ENCODE peak calls at places on chromosomes 7 and 10, in seven cellular contexts. C, I, R, W, T, P and V are unnamed samples.

GRCh38 chr10:89120931-89121907 is 85.9 kb downstream of the CH25H start:
- DNase-seq in P (no peak), C (no peak), T (no peak), W (no peak), I (peak; percentile 38), R (no peak), V (no peak)

GRCh38 chr10:89275383-89275782 is 23.8 kb upstream of the LIPA start:
- DNase-seq in P (no peak), R (no peak), W (peak; percentile 33), T (no peak), C (peak; percentile 85), I (no peak), V (peak; percentile 61)

GRCh38 chr7:113086431-113086888 is at the start of gene GPR85:
- DNase-seq in R (peak; percentile 18), P (no peak), T (peak; percentile 26), I (peak; percentile 53), W (peak; percentile 45), C (peak; percentile 43), V (no peak)

GRCh38 chr10:97640868-97641811 is 669 bp downstream of the PI4K2A start:
- DNase-seq in C (no peak), T (no peak), R (peak; percentile 6), P (peak; percentile 1), W (peak; percentile 26), I (peak; percentile 22), V (no peak)

GRCh38 chr10:31263903-31264302 is 55.1 kb upstream of the ZEB1 start:
- DNase-seq in T (no peak), C (no peak), P (no peak), R (no peak), W (no peak), I (peak; percentile 45), V (no peak)

GRCh38 chr10:72796042-72796441 is 97.5 kb upstream of the OIT3 start:
- DNase-seq in P (no peak), R (no peak), C (no peak), W (no peak), T (peak; percentile 22), I (peak; percentile 45), V (no peak)

GRCh38 chr10:123675811-123676210 is 9.7 kb downstream of the GPR26 start:
- DNase-seq in P (no peak), C (no peak), R (no peak), I (no peak), T (no peak), W (no peak), V (no peak)

GRCh38 chr7:112420236-112420945 is 29.9 kb upstream of the IFRD1 start:
- DNase-seq in T (no peak), C (no peak), I (peak; percentile 31), R (no peak), P (no peak), W (no peak), V (peak; percentile 27)

GRCh38 chr10:27464993-27465392 is 39.1 kb upstream of the RAB18 start:
- DNase-seq in I (no peak), W (no peak), P (no peak), R (no peak), T (no peak), C (no peak), V (no peak)

GRCh38 chr10:114504769-114505579 is 100.7 kb upstream of the AFAP1L2 start:
- DNase-seq in W (peak; percentile 69), T (peak; percentile 70), I (peak; percentile 94), P (no peak), R (peak; percentile 30), C (peak; percentile 95), V (peak; percentile 44)

GRCh38 chr7:6210973-6211372 is 61.5 kb downstream of the CYTH3 start:
- DNase-seq in T (no peak), I (no peak), C (no peak), W (no peak), P (no peak), R (no peak), V (no peak)

GRCh38 chr10:15745748-15746147 is 26.0 kb upstream of the ITGA8 start:
- DNase-seq in R (no peak), P (no peak), C (no peak), I (peak; percentile 41), W (no peak), T (no peak), V (no peak)

GRCh38 chr7:70574970-70575799 is 556.8 kb upstream of the GALNT17 start:
- DNase-seq in W (no peak), C (no peak), P (no peak), T (no peak), I (peak; percentile 66), R (no peak), V (no peak)

GRCh38 chr10:89588671-89589070 is 53.3 kb upstream of the SLC16A12 start:
- DNase-seq in R (no peak), P (no peak), C (no peak), W (no peak), T (no peak), I (no peak), V (no peak)

GRCh38 chr10:30062090-30062489 is 2.7 kb upstream of the JCAD start:
- DNase-seq in W (no peak), T (no peak), I (peak; percentile 92), R (no peak), P (no peak), C (no peak), V (no peak)

DNA sequence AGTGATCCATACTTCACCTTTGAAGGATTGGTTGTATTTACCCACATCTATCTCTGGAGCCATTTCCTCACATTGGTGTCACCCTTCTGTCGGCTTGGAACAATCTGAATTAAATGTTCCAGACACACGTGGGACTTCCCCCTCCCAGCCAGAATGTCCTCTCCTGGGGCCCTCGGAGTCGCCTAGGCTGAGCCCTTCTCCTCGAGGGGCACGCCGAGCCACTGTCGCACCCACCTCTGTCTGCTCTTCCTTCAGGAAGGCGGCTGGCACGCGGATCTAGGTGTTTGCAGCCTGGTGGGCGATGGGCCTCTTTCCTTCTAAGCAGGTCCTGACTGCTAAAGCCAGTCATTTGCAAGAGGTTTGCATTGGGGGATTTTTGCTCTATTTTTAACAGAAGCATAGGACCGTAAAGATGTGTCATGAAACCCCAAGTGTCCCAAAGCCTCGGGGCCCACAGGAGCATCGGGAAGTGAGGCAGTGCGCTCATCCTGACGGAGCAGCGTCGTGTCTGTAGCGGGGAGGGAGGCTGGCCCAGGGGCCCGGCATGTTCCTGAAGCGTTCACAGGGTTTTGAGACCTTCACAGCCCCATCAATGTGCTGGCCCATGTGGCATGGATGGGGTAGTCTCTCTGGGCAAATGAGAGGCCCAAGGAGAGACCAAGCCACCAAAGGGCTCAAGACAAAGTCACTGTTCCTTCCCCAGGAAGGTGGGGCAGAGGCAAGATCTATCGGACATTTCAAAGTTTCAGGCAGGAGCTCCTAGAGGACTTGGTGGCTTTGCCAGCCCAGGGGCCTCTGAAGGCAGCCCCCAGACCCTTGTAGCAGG is 86.7 kb downstream of the RGS10 start:
- DNase-seq in W (no peak), T (no peak), R (no peak), P (no peak), C (no peak), I (no peak), V (no peak)
- H3K27ac ChIP-seq in W (no peak overlapping the region), T (no peak overlapping the region), R (no peak overlapping the region), P (no peak overlapping the region), C (no peak overlapping the region), I (no peak overlapping the region), V (no peak overlapping the region)

DNA sequence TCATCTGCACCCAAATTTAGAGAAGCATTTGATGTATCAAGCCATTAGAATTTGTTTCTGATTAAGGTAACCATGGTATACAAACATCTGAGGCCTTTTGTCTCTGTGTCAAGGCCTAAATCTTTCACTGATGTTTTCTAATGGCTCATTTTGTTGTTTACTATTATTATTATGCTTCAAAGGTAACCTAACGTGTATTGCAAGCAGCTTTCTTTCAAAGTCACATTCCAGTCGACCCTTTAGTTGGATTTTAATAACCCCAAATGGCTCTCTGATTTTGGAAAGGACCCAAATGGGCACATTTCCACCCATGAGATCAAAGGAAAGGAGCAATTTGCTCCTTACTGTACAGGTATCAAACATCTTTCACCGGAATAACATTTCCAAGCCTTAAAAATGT is 46.7 kb upstream of the WNT16 start:
- DNase-seq in T (no peak), W (no peak), I (no peak), R (no peak), C (no peak), P (no peak), V (no peak)
- H3K27ac ChIP-seq in T (no peak overlapping the region), W (no peak overlapping the region), I (no peak overlapping the region), R (no peak overlapping the region), C (no peak overlapping the region), P (no peak overlapping the region), V (no peak overlapping the region)

DNA sequence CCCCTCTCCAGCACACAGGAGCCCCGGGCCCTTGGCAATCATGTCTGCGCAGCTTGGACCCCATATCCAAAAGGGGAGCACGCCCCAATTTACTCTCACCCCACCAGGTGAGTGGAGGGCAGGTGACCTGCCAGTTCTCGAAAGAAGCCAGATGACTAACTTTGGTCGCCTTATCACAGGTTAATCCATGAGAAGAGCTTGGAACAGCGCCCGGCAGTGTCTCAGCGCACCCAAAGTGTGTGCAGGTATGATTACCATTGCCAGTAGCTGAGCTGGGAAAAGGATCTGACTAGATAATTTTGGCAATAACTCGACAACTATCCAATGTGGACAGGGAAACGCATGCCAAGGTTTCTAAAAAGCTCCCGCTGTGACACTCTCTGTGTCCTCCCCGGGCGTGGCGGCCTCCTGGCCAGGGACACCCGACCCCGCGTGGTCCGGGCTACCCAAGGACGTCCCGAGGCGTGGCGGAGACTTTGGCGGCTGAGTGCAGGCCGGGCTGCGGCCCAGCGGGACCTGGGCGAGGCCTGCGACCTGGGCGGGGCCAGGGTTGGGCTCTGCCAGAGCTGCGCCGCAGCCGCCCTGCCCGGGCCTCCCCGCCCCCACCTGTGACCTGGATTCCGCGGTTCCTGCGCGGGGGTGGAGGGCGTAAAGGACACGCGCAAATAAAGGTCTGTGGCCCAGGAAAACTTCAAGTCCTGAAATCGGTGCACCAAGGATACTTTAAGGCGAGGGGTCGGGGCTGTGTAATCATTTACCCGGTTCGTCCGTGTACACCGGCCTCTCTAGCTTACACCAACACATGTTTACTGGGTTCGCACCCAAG is 13.7 kb upstream of the WAPL start:
- DNase-seq in T (peak; percentile 77), R (peak; percentile 91), P (peak; percentile 13), C (peak; percentile 39), I (no peak), W (peak; percentile 94), V (no peak)
- H3K27ac ChIP-seq in T (peak overlapping the region; percentile 81), R (peak overlapping the region; percentile 85), P (no peak overlapping the region), C (no peak overlapping the region), I (no peak overlapping the region), W (peak overlapping the region; percentile 67), V (peak overlapping the region; percentile 23)

GRCh38 chr10:126017961-126018560 is 121.7 kb downstream of the FANK1 start:
- DNase-seq in T (no peak), R (no peak), C (no peak), P (no peak), I (peak; percentile 93), W (no peak), V (no peak)

GRCh38 chr10:126016156-126016805 is 119.9 kb downstream of the FANK1 start:
- DNase-seq in T (no peak), W (no peak), I (peak; percentile 51), C (no peak), P (no peak), R (no peak), V (no peak)

GRCh38 chr10:126014309-126014708 is 117.9 kb downstream of the FANK1 start:
- DNase-seq in I (peak; percentile 91), W (no peak), T (no peak), C (no peak), P (no peak), R (no peak), V (no peak)

GRCh38 chr10:126013489-126014281 is 117.3 kb downstream of the FANK1 start:
- DNase-seq in W (peak; percentile 24), I (peak; percentile 96), T (peak; percentile 59), P (peak; percentile 7), R (no peak), C (no peak), V (peak; percentile 39)

DNA sequence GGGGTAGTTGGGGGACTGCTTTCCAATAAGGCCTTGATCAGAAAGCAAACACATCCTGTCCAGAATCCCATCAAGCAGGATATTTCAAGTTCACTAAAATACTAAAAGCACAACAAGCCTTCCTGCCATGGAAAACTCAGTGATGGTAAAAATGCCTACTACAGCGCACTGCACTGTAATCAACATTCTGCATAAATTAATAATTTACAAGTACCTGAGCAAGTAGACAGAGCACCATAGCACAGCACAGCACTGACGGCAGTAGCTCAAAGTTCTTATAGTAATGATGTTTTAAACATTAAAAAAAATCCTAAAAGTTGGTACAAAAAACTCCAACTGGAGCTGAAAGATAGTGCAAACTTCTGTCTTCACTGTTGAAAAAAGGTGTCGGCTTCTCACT is 120.5 kb downstream of the FANK1 start:
- DNase-seq in I (no peak), W (no peak), T (no peak), P (no peak), C (no peak), R (no peak), V (no peak)
- H3K27ac ChIP-seq in I (no peak overlapping the region), W (no peak overlapping the region), T (no peak overlapping the region), P (no peak overlapping the region), C (no peak overlapping the region), R (peak overlapping the region; percentile 63), V (no peak overlapping the region)